ENCODE peak calls at places on chromosomes 5 and 9, in four cellular contexts. H is OCI-LY7; J is Caco-2; M is effector memory CD4-positive, alpha-beta T cell. A is an unnamed sample. For H3K36me3, the result is how much of the 10 kb centered on the place peaks cover.

GRCh38 chr9:69376651-69377050 is 51.6 kb downstream of the ENTREP1 start:
- DNase-seq in J (no peak), H (no peak), M (no peak), A (no peak)

GRCh38 chr5:17172801-17173200 is 44.6 kb upstream of the BASP1 start:
- DNase-seq in H (no peak), M (no peak), J (no peak), A (no peak)

GRCh38 chr9:128121924-128122808 is 5.4 kb downstream of the PTGES2 start:
- DNase-seq in J (no peak), H (no peak), M (no peak), A (no peak)

GRCh38 chr9:17862081-17862480 is 283.2 kb downstream of the SH3GL2 start:
- DNase-seq in H (no peak), J (no peak), M (no peak), A (no peak)

GRCh38 chr5:15932066-15932465 is 247.5 kb downstream of the MARCHF11 start:
- DNase-seq in M (no peak), J (no peak), H (no peak), A (no peak)

GRCh38 chr5:171168177-171168576 is 140.9 kb upstream of the TLX3 start:
- DNase-seq in M (no peak), H (no peak), J (no peak), A (no peak)

GRCh38 chr5:128736567-128736966 is 198.5 kb upstream of the FBN2 start:
- DNase-seq in M (no peak), H (no peak), J (no peak), A (peak)

GRCh38 chr5:157354825-157355224 is 88.9 kb downstream of the CYFIP2 start:
- DNase-seq in H (peak), J (peak), M (no peak), A (no peak)

GRCh38 chr5:39213437-39214207 is 5.7 kb downstream of the FYB1 start:
- DNase-seq in M (no peak), J (no peak), H (no peak), A (no peak)

GRCh38 chr9:28471261-28471660 is 898.0 kb upstream of the C9orf72 start:
- DNase-seq in J (no peak), M (no peak), H (no peak), A (no peak)

GRCh38 chr5:91311168-91311696 is 71.9 kb downstream of the ARRDC3 start:
- DNase-seq in H (peak), M (no peak), J (no peak), A (no peak)

GRCh38 chr9:122128432-122129343 is 30.9 kb downstream of the NDUFA8 start:
- DNase-seq in J (no peak), H (no peak), M (no peak), A (peak)

GRCh38 chr9:13568446-13568845 is 289.0 kb upstream of the MPDZ start:
- DNase-seq in H (no peak), J (no peak), M (no peak), A (no peak)

GRCh38 chr5:138448481-138449398 is 9.9 kb downstream of the REEP2 start:
- DNase-seq in M (no peak), H (no peak), J (no peak), A (no peak)

GRCh38 chr5:53479656-53480473 is 564 bp upstream of the FST start:
- DNase-seq in M (no peak), H (no peak), J (peak), A (peak)

GRCh38 chr5:134255418-134256150 is 29.7 kb upstream of the PPP2CA start:
- DNase-seq in M (no peak), H (no peak), J (no peak), A (no peak)

GRCh38 chr9:36268007-36268427 is 9.8 kb upstream of the GNE start:
- DNase-seq in M (no peak), J (no peak), H (no peak), A (no peak)

GRCh38 chr9:89905628-89906338 is 301.0 kb downstream of the GADD45G start:
- DNase-seq in M (no peak), H (no peak), J (no peak), A (no peak)

GRCh38 chr9:113528088-113528487 is 64.6 kb downstream of the RGS3 start:
- DNase-seq in H (no peak), J (no peak), M (no peak), A (peak)

GRCh38 chr5:6469836-6470235 is 21.2 kb downstream of the UBE2QL1 start:
- DNase-seq in H (no peak), J (no peak), M (no peak), A (no peak)

GRCh38 chr5:67795781-67796477 is 419.6 kb upstream of the PIK3R1 start:
- DNase-seq in M (no peak), J (no peak), H (no peak), A (no peak)

GRCh38 chr5:38467353-38468040 is 88.9 kb downstream of the LIFR start:
- DNase-seq in M (no peak), J (no peak), H (no peak), A (no peak)

GRCh38 chr9:95788486-95789110 is 86.9 kb upstream of the ERCC6L2 start:
- DNase-seq in H (no peak), J (no peak), M (no peak), A (no peak)

GRCh38 chr9:80292231-80292630 is 720.5 kb downstream of the TLE4 start:
- DNase-seq in M (no peak), J (no peak), H (no peak), A (no peak)

GRCh38 chr5:41794478-41794877 is 75.7 kb downstream of the OXCT1 start:
- DNase-seq in M (no peak), J (no peak), H (no peak), A (no peak)

GRCh38 chr9:110842976-110843375 is 174.4 kb downstream of the MUSK start:
- DNase-seq in J (no peak), H (no peak), M (no peak), A (no peak)

GRCh38 chr9:124010665-124011321 is 775 bp upstream of the LHX2 start:
- DNase-seq in J (peak), H (no peak), M (no peak), A (no peak)

GRCh38 chr5:60352992-60353391 is 347.0 kb downstream of the DEPDC1B start:
- DNase-seq in J (no peak), H (no peak), M (no peak), A (no peak)

GRCh38 chr9:97176206-97176605 is 131.3 kb upstream of the CCDC180 start:
- DNase-seq in M (no peak), J (no peak), H (no peak), A (no peak)

GRCh38 chr5:160774006-160774405 is 78.0 kb downstream of the ATP10B start:
- DNase-seq in M (no peak), J (no peak), H (no peak), A (no peak)

GRCh38 chr9:123933401-123933800 is 3.5 kb upstream of the DENND1A start:
- DNase-seq in J (peak), M (no peak), H (no peak), A (no peak)

GRCh38 chr9:4857163-4857562 is 64.4 kb downstream of the RCL1 start:
- DNase-seq in J (no peak), H (no peak), M (no peak), A (no peak)
- H3K36me3 ChIP-seq in J (under half), H (half or more), M (under half), A (under half)

GRCh38 chr5:62395210-62395950 is 8.3 kb downstream of the DIMT1 start:
- DNase-seq in J (no peak), H (no peak), M (no peak), A (no peak)
- H3K36me3 ChIP-seq in J (under half), H (half or more), M (under half), A (half or more)

DNA sequence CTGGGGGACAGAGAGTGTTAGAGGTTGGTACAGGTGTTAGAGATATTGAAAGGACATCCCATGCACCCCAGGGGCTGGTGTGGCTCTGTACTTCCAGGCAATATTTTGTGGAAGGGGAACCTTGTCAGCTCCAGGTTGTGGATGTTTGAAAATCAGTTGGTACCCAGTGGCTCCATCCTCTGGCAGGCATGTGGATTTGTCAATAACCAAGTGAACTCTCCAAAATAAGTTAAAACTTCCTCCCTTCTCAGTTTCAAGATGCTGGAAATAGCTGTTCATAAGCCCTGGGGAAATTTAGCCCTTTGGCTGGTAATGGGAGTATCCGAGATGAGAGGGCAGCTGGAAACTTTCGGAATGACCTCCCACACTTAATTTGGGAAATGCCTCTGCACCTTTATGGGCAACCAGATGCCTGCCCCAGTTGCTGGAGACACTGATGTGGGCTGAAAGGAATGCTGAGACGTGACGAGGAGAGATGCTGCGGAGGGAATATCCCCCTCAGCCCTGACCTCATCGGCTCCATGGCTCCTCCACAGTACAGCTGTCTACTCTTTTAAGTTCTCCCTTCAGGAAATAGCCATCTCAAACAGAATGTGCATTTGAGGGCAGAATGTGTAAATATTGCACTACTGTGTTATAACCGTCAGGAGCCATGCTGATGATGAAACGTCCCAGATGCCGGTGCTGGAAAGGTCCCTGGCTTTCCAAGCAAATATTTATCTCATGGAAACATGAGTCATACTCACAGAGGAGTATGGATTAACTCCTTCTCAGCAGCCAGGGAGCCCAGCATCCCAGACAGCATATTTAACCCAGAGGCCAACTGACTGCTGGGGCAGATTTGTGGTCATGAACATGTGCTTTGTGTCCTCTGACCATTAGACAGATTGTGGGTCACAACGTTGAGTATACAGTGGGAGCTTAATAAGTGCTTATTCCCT is 29.5 kb downstream of the TGFBI start:
- DNase-seq in J (peak), H (no peak), M (no peak), A (peak)
- H3K36me3 ChIP-seq in J (under half), H (under half), M (under half), A (half or more)

GRCh38 chr5:113063927-113064326 is 87.3 kb downstream of the DCP2 start:
- DNase-seq in H (no peak), M (no peak), J (no peak), A (no peak)
- H3K36me3 ChIP-seq in H (under half), M (under half), J (under half), A (under half)

DNA sequence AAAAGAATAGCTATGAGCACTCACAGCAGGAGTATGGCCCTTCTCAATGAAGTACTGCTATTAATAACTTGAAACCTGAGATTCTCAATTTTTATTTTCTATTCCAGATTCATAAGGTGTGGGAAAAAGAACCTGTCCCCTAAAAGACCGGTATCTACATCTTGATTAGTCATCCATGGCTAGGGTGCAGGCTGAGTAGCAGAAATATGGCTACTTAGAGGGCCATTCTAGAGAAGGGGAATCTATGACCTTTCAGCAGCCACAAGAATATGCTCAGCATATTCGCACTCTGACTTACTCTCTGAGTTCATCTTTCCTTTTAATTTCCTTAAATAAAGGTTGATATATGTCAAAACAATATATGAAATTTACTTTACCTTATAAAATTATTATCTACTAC is 27.7 kb downstream of the WDR36 start:
- DNase-seq in J (no peak), H (no peak), M (no peak), A (no peak)
- H3K36me3 ChIP-seq in J (under half), H (half or more), M (half or more), A (under half)

DNA sequence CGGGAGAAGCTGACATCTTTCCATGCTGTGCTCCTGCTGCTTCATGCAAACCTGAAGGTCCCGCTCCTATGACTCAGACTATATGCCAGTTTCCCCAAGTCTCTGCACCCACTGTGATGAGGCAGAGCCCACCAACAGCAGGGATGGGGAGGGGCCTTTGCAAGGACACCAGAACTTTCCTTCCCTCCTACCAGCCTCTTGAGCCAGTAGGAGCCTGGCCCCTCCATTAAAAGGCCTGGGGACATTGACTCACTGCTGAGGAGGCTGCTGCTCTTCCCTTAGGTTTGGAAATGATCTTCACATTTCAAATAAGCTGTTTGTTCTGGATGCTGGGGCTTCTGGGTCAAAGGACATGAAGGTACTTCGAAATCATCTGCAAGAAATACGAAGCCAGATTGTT is 26.1 kb upstream of the CTSL start:
- DNase-seq in M (no peak), H (no peak), J (no peak), A (no peak)
- H3K36me3 ChIP-seq in M (under half), H (under half), J (under half), A (under half)

GRCh38 chr5:158752656-158752973 is 347.1 kb downstream of the EBF1 start:
- DNase-seq in J (no peak), M (no peak), H (no peak), A (no peak)

GRCh38 chr5:158751961-158752655 is 347.6 kb downstream of the EBF1 start:
- DNase-seq in M (no peak), H (peak), J (no peak), A (no peak)

GRCh38 chr5:158754018-158754514 is 345.6 kb downstream of the EBF1 start:
- DNase-seq in M (no peak), J (no peak), H (no peak), A (no peak)

GRCh38 chr5:158755221-158755620 is 344.5 kb downstream of the EBF1 start:
- DNase-seq in J (no peak), M (no peak), H (peak), A (no peak)

GRCh38 chr5:158753354-158753753 is 346.4 kb downstream of the EBF1 start:
- DNase-seq in M (no peak), J (no peak), H (peak), A (no peak)
- H3K36me3 ChIP-seq in M (under half), J (under half), H (under half), A (under half)

DNA sequence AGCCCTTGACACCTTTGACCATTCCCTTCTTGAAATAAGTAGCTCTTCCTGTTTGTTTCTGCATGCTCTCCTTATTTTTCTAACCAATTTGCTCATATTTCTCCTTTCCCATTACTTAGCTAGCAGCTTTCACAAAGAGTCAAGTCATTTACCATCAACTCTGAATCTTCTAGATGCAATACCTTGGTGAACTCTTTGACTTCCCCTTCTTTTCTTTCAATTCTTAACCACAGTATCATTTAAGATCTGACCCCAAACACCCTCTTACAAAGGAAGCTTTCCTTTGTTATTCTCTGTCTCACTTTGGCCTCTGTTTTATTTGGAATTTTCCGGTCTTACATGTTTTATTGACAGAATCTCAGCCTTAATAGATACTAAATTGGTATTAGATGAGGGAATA is 14.1 kb downstream of the NFX1 start:
- DNase-seq in M (no peak), H (no peak), J (no peak), A (no peak)
- H3K36me3 ChIP-seq in M (half or more), H (half or more), J (under half), A (half or more)

DNA sequence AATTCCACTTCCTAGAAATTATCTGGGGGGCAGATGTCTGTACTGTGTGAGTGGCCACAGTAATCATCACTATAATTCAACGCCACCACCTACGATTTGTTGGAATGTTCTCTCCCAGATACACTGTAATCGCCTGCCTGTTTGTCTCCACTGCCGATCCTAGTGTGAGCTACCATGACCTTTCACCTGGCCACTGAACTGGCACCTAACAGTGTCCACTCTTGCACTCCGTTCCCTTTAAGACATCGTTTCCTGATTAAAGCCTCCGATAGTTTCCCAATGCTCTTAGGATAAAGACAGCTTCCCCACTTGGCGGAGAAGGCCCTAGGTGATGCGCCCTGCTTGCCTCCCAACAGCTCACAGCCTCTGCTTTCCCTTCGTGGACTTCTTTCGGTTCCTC is 4.0 kb downstream of the PHYKPL start:
- DNase-seq in H (no peak), J (no peak), M (no peak), A (no peak)
- H3K36me3 ChIP-seq in H (half or more), J (under half), M (under half), A (half or more)

GRCh38 chr9:72354704-72355103 is 10.3 kb downstream of the ZFAND5 start:
- DNase-seq in J (no peak), M (no peak), H (no peak), A (no peak)
- H3K36me3 ChIP-seq in J (under half), M (under half), H (half or more), A (half or more)

A was measured in heart left ventricle.